ENCODE peak calls at places on chromosomes 13 and 19, in five cellular contexts. One of them, this sample, is unnamed.

GRCh38 chr19:50962245-50962644 is 7.1 kb downstream of the KLK6 start:
- DNase-seq in stomach: no peak
- DNase-seq in CD4-positive, alpha-beta memory T cell: no peak
- DNase-seq in pancreas: no peak
- DNase-seq in heart left ventricle: no peak
- DNase-seq in this sample: no peak

GRCh38 chr19:1249298-1249989 is 1.1 kb downstream of the MIDN start:
- DNase-seq in stomach: peak; percentile 98
- DNase-seq in heart left ventricle: peak; percentile 94
- DNase-seq in CD4-positive, alpha-beta memory T cell: peak; percentile 92
- DNase-seq in pancreas: peak; percentile 93
- DNase-seq in this sample: peak; percentile 96

GRCh38 chr19:16514383-16515019 is 18.3 kb downstream of the C19orf44 start:
- DNase-seq in stomach: no peak
- DNase-seq in CD4-positive, alpha-beta memory T cell: no peak
- DNase-seq in pancreas: no peak
- DNase-seq in heart left ventricle: no peak
- DNase-seq in this sample: peak; percentile 34

GRCh38 chr13:76790519-76791289 is 95.5 kb downstream of the KCTD12 start:
- DNase-seq in heart left ventricle: no peak
- DNase-seq in pancreas: no peak
- DNase-seq in CD4-positive, alpha-beta memory T cell: no peak
- DNase-seq in stomach: no peak
- DNase-seq in this sample: no peak

GRCh38 chr19:57190301-57190700 is 999 bp upstream of the ZNF264 start:
- DNase-seq in CD4-positive, alpha-beta memory T cell: no peak
- DNase-seq in stomach: no peak
- DNase-seq in heart left ventricle: no peak
- DNase-seq in pancreas: no peak
- DNase-seq in this sample: no peak

GRCh38 chr13:44868397-44868796 is 120.9 kb downstream of the NUFIP1 start:
- DNase-seq in stomach: no peak
- DNase-seq in heart left ventricle: no peak
- DNase-seq in pancreas: no peak
- DNase-seq in CD4-positive, alpha-beta memory T cell: no peak
- DNase-seq in this sample: no peak

GRCh38 chr19:40805258-40805868 is 6.4 kb downstream of the EGLN2 start:
- DNase-seq in pancreas: peak; percentile 53
- DNase-seq in heart left ventricle: no peak
- DNase-seq in stomach: peak; percentile 73
- DNase-seq in CD4-positive, alpha-beta memory T cell: no peak
- DNase-seq in this sample: no peak

GRCh38 chr13:97339019-97339988 is 94.7 kb upstream of the RAP2A start:
- DNase-seq in heart left ventricle: peak; percentile 71
- DNase-seq in pancreas: peak; percentile 38
- DNase-seq in stomach: peak; percentile 29
- DNase-seq in CD4-positive, alpha-beta memory T cell: no peak
- DNase-seq in this sample: no peak

GRCh38 chr19:6464070-6464873 is at the start of gene CRB3:
- DNase-seq in stomach: peak; percentile 96
- DNase-seq in pancreas: peak; percentile 97
- DNase-seq in CD4-positive, alpha-beta memory T cell: peak; percentile 37
- DNase-seq in heart left ventricle: no peak
- DNase-seq in this sample: no peak

GRCh38 chr13:44915962-44916361 is 73.3 kb downstream of the NUFIP1 start:
- DNase-seq in heart left ventricle: no peak
- DNase-seq in CD4-positive, alpha-beta memory T cell: no peak
- DNase-seq in pancreas: no peak
- DNase-seq in stomach: no peak
- DNase-seq in this sample: no peak

GRCh38 chr19:10105241-10106099 is 692 bp upstream of the PPAN start:
- DNase-seq in CD4-positive, alpha-beta memory T cell: peak; percentile 25
- DNase-seq in stomach: no peak
- DNase-seq in heart left ventricle: no peak
- DNase-seq in pancreas: no peak
- DNase-seq in this sample: peak; percentile 49

GRCh38 chr19:29806098-29806866 is 5.5 kb upstream of the CCNE1 start:
- DNase-seq in stomach: no peak
- DNase-seq in pancreas: peak; percentile 11
- DNase-seq in CD4-positive, alpha-beta memory T cell: no peak
- DNase-seq in heart left ventricle: peak; percentile 67
- DNase-seq in this sample: no peak

GRCh38 chr19:2337329-2337707 is 8.8 kb downstream of the SPPL2B start:
- DNase-seq in CD4-positive, alpha-beta memory T cell: no peak
- DNase-seq in pancreas: peak; percentile 92
- DNase-seq in stomach: no peak
- DNase-seq in heart left ventricle: no peak
- DNase-seq in this sample: no peak

GRCh38 chr13:84417426-84417825 is 535.2 kb upstream of the SLITRK1 start:
- DNase-seq in stomach: no peak
- DNase-seq in pancreas: no peak
- DNase-seq in CD4-positive, alpha-beta memory T cell: no peak
- DNase-seq in heart left ventricle: no peak
- DNase-seq in this sample: no peak

GRCh38 chr19:7701654-7702457 is at the start of gene FCER2:
- DNase-seq in CD4-positive, alpha-beta memory T cell: no peak
- DNase-seq in pancreas: no peak
- DNase-seq in heart left ventricle: no peak
- DNase-seq in stomach: no peak
- DNase-seq in this sample: peak; percentile 88

GRCh38 chr13:113845723-113846638 is 17.9 kb downstream of the GAS6 start:
- DNase-seq in stomach: no peak
- DNase-seq in CD4-positive, alpha-beta memory T cell: no peak
- DNase-seq in pancreas: no peak
- DNase-seq in heart left ventricle: peak; percentile 29
- DNase-seq in this sample: no peak

GRCh38 chr19:19120308-19121156 is 17.7 kb downstream of the TMEM161A start:
- DNase-seq in heart left ventricle: no peak
- DNase-seq in stomach: peak; percentile 68
- DNase-seq in pancreas: peak; percentile 12
- DNase-seq in CD4-positive, alpha-beta memory T cell: no peak
- DNase-seq in this sample: peak; percentile 70

GRCh38 chr13:37364024-37364423 is 234.5 kb downstream of the POSTN start:
- DNase-seq in pancreas: no peak
- DNase-seq in stomach: no peak
- DNase-seq in heart left ventricle: no peak
- DNase-seq in CD4-positive, alpha-beta memory T cell: no peak
- DNase-seq in this sample: no peak

GRCh38 chr19:55441692-55442321 is 1.3 kb downstream of the SHISA7 start:
- DNase-seq in heart left ventricle: no peak
- DNase-seq in CD4-positive, alpha-beta memory T cell: no peak
- DNase-seq in pancreas: no peak
- DNase-seq in stomach: no peak
- DNase-seq in this sample: no peak

GRCh38 chr13:46143239-46143701 is 38.4 kb upstream of the CPB2 start:
- DNase-seq in CD4-positive, alpha-beta memory T cell: no peak
- DNase-seq in pancreas: no peak
- DNase-seq in heart left ventricle: no peak
- DNase-seq in stomach: no peak
- DNase-seq in this sample: no peak

GRCh38 chr19:34321735-34322134 is 43.3 kb upstream of the GPI start:
- DNase-seq in heart left ventricle: no peak
- DNase-seq in CD4-positive, alpha-beta memory T cell: no peak
- DNase-seq in stomach: no peak
- DNase-seq in pancreas: no peak
- DNase-seq in this sample: no peak

GRCh38 chr19:1132625-1133383 is 29.0 kb downstream of the GPX4 start:
- DNase-seq in CD4-positive, alpha-beta memory T cell: peak; percentile 43
- DNase-seq in stomach: no peak
- DNase-seq in heart left ventricle: no peak
- DNase-seq in pancreas: no peak
- DNase-seq in this sample: peak; percentile 38

GRCh38 chr19:38734426-38735256 is 9.6 kb downstream of the CAPN12 start:
- DNase-seq in heart left ventricle: peak; percentile 23
- DNase-seq in stomach: peak; percentile 45
- DNase-seq in pancreas: peak; percentile 27
- DNase-seq in CD4-positive, alpha-beta memory T cell: peak; percentile 47
- DNase-seq in this sample: peak; percentile 66

GRCh38 chr13:89061821-89062220 is 1390.7 kb downstream of the SLITRK5 start:
- DNase-seq in pancreas: no peak
- DNase-seq in heart left ventricle: no peak
- DNase-seq in stomach: no peak
- DNase-seq in CD4-positive, alpha-beta memory T cell: no peak
- DNase-seq in this sample: no peak

GRCh38 chr13:44111701-44112100 is 232.0 kb downstream of the LACC1 start:
- DNase-seq in CD4-positive, alpha-beta memory T cell: no peak
- DNase-seq in stomach: no peak
- DNase-seq in heart left ventricle: no peak
- DNase-seq in pancreas: no peak
- DNase-seq in this sample: no peak

DNA sequence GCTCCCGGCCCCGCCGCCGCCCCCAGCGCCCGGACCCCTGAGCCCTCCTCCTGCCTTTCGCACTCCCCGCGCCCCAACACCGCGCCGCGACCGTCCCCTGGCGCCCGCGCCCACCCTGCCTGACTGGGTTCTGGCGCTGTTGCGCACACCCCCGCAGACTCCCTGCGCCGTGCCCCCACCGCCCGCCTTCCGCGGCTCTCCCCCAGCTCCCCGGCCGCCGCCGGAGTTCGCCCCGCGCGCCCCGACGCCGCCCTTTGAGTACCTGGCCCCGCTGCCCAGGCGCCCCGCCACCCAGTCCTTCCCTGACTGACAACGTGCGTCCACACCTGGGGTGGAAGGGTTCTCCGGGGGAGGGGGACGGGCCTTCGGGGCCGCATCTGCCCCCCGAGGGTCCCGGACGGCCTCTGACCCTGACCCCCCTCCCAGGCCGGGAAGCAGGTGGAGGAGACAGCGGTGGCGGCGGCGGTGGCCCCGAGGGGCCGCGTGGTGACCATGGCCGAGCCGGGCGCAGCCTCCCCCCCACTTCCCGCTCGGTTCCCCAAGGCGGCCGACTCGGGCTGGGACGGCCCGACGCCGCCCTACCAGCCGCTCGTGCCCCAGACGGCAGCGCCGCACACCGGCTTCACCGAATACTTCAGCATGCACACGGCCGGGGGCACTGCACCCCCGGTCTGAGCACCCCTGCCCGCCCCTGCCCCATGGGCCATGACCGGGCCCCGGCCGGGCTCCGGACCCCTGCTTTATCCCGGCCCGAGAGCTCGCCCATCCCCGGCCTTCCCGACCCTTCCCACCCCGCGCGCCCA is 1.4 kb upstream of the MEGF8 start:
- DNase-seq in heart left ventricle: no peak
- DNase-seq in CD4-positive, alpha-beta memory T cell: peak; percentile 30
- DNase-seq in stomach: no peak
- DNase-seq in pancreas: peak; percentile 22
- DNase-seq in this sample: no peak
- H3K4me3 ChIP-seq in heart left ventricle: no peak overlapping the region
- H3K4me3 ChIP-seq in CD4-positive, alpha-beta memory T cell: peak overlapping the region; percentile 66
- H3K4me3 ChIP-seq in stomach: peak overlapping the region; percentile 89
- H3K4me3 ChIP-seq in pancreas: no peak overlapping the region
- H3K4me3 ChIP-seq in this sample: peak overlapping the region; percentile 59

GRCh38 chr13:85441975-85442374 is 357.2 kb downstream of the SLITRK6 start:
- DNase-seq in heart left ventricle: no peak
- DNase-seq in CD4-positive, alpha-beta memory T cell: no peak
- DNase-seq in stomach: no peak
- DNase-seq in pancreas: no peak
- DNase-seq in this sample: no peak

GRCh38 chr13:85441364-85441763 is 357.9 kb downstream of the SLITRK6 start:
- DNase-seq in pancreas: no peak
- DNase-seq in CD4-positive, alpha-beta memory T cell: no peak
- DNase-seq in stomach: no peak
- DNase-seq in heart left ventricle: no peak
- DNase-seq in this sample: no peak

DNA sequence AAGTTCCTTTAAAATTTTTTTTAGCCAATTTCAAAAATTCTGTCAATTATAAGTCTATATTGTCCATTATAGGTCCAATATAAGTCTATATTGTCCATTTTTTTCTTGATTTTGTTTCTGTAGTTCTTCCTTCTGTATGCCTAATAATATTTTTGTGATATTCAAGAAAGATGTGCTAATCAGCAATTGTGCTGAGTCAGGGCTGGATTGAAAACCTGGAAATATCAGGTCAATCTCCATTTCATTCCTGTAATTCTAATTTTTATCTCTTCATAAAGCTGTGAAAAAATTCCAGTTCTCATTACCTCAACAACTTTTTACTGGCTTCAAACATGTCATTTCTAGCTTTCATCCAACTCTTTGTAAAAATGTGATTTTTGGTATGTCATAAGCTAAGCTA is 353.7 kb downstream of the SLITRK6 start:
- DNase-seq in CD4-positive, alpha-beta memory T cell: no peak
- DNase-seq in stomach: no peak
- DNase-seq in pancreas: no peak
- DNase-seq in heart left ventricle: no peak
- DNase-seq in this sample: no peak
- H3K4me3 ChIP-seq in CD4-positive, alpha-beta memory T cell: no peak overlapping the region
- H3K4me3 ChIP-seq in stomach: no peak overlapping the region
- H3K4me3 ChIP-seq in pancreas: no peak overlapping the region
- H3K4me3 ChIP-seq in heart left ventricle: no peak overlapping the region
- H3K4me3 ChIP-seq in this sample: no peak overlapping the region

GRCh38 chr19:37505958-37506386 is 767 bp upstream of the ZNF793 start:
- DNase-seq in CD4-positive, alpha-beta memory T cell: no peak
- DNase-seq in heart left ventricle: no peak
- DNase-seq in stomach: no peak
- DNase-seq in pancreas: no peak
- DNase-seq in this sample: no peak
- H3K4me3 ChIP-seq in CD4-positive, alpha-beta memory T cell: peak overlapping the region; percentile 78
- H3K4me3 ChIP-seq in heart left ventricle: peak overlapping the region; percentile 63
- H3K4me3 ChIP-seq in stomach: peak overlapping the region; percentile 58
- H3K4me3 ChIP-seq in pancreas: peak overlapping the region; percentile 65
- H3K4me3 ChIP-seq in this sample: peak overlapping the region; percentile 51

DNA sequence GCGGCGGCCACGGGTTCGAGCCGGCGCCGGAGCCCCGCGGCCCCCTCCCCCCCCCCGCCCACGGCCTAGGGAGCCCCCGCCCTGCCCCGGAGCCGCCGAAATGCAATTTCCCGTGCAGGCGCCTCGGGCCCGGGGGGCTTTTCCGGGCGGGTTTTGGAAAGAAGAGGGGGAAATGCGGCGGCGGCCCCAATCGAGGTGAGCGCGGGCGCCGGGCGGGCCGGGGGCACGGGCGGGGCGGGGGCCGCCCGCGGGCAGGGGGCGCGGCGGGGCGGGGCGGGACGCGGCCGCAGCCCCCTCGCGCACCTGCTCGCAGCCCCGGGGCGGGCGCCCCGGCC is 11.7 kb upstream of the NANOS3 start:
- DNase-seq in heart left ventricle: no peak
- DNase-seq in pancreas: no peak
- DNase-seq in CD4-positive, alpha-beta memory T cell: no peak
- DNase-seq in stomach: no peak
- DNase-seq in this sample: no peak
- H3K4me3 ChIP-seq in heart left ventricle: peak overlapping the region; percentile 71
- H3K4me3 ChIP-seq in pancreas: peak overlapping the region; percentile 35
- H3K4me3 ChIP-seq in CD4-positive, alpha-beta memory T cell: no peak overlapping the region
- H3K4me3 ChIP-seq in stomach: peak overlapping the region; percentile 85
- H3K4me3 ChIP-seq in this sample: peak overlapping the region; percentile 60